ENCODE peak calls at places on chromosomes 12 and 14, in nine cellular contexts. W is IMR-90, F is neural crest cell, U is fibroblast of the aortic adventitia, A is left lung, E is foreskin fibroblast, B is astrocyte of the spinal cord, P is GM13976, Q is osteocyte. Y is an unnamed sample.

GRCh38 chr14:35122696-35123387 is 490 bp downstream of the PRORP start:
- DNase-seq in P (peak; percentile 24), Q (no peak), A (no peak), W (peak; percentile 59), E (peak; percentile 70), U (peak; percentile 48), B (peak; percentile 61), F (no peak), Y (no peak)

GRCh38 chr14:100708349-100709217 is 18.1 kb upstream of the DLK1 start:
- DNase-seq in F (no peak), E (peak; percentile 21), A (peak; percentile 74), B (peak; percentile 34), U (peak; percentile 42), P (no peak), Q (no peak), W (peak; percentile 22), Y (no peak)

GRCh38 chr14:23171251-23171975 is 12.0 kb downstream of the SLC7A8 start:
- DNase-seq in P (no peak), F (no peak), B (peak; percentile 47), U (peak; percentile 60), A (no peak), W (no peak), E (peak; percentile 86), Q (no peak), Y (no peak)

GRCh38 chr14:25349269-25349668 is 299.3 kb upstream of the STXBP6 start:
- DNase-seq in E (no peak), A (no peak), B (no peak), W (no peak), F (no peak), P (no peak), U (peak; percentile 7), Q (no peak), Y (no peak)

GRCh38 chr12:56160160-56160763 is 2.1 kb downstream of the MYL6 start:
- DNase-seq in W (peak; percentile 35), A (no peak), P (peak; percentile 54), B (no peak), F (no peak), Q (no peak), U (no peak), E (peak; percentile 69), Y (peak; percentile 43)

GRCh38 chr14:68386950-68387779 is 405.7 kb downstream of the ZFP36L1 start:
- DNase-seq in A (no peak), W (peak; percentile 67), E (no peak), B (peak; percentile 74), F (no peak), P (no peak), Q (no peak), U (peak; percentile 81), Y (no peak)

GRCh38 chr12:52890417-52890816 is 14.5 kb downstream of the KRT8 start:
- DNase-seq in W (no peak), B (no peak), A (no peak), Q (no peak), E (no peak), P (no peak), F (no peak), U (no peak), Y (no peak)

GRCh38 chr12:57236925-57237652 is 7.6 kb downstream of the SHMT2 start:
- DNase-seq in U (peak; percentile 66), F (no peak), W (no peak), B (no peak), Q (no peak), A (no peak), E (peak; percentile 67), P (no peak), Y (no peak)

GRCh38 chr12:7645395-7646177 is 20.1 kb downstream of the APOBEC1 start:
- DNase-seq in A (no peak), B (peak; percentile 39), U (peak; percentile 51), Q (no peak), P (peak; percentile 59), W (peak; percentile 31), F (no peak), E (peak; percentile 62), Y (no peak)

GRCh38 chr14:37598085-37598972 is 2.9 kb downstream of the TTC6 start:
- DNase-seq in F (no peak), A (peak; percentile 57), W (no peak), U (no peak), B (no peak), Q (no peak), P (no peak), E (no peak), Y (no peak)

GRCh38 chr12:67705394-67706370 is 57.1 kb downstream of the DYRK2 start:
- DNase-seq in B (peak; percentile 82), P (no peak), A (no peak), E (peak; percentile 89), Q (no peak), W (peak; percentile 82), F (no peak), U (peak; percentile 77), Y (no peak)

GRCh38 chr14:55851301-55851700 is 266.9 kb upstream of the PELI2 start:
- DNase-seq in E (peak; percentile 28), B (no peak), Q (no peak), A (no peak), F (no peak), W (no peak), P (no peak), U (no peak), Y (no peak)

GRCh38 chr14:100872641-100873071 is 30.9 kb downstream of the RTL1 start:
- DNase-seq in F (no peak), E (no peak), P (no peak), U (no peak), W (no peak), B (peak; percentile 15), Q (no peak), A (peak; percentile 24), Y (no peak)

GRCh38 chr14:20489093-20489994 is 16.0 kb upstream of the RNASE10 start:
- DNase-seq in U (peak; percentile 69), W (peak; percentile 28), B (peak; percentile 17), E (peak; percentile 44), A (no peak), Q (no peak), F (no peak), P (no peak), Y (no peak)

GRCh38 chr12:89429539-89429938 is 77.2 kb upstream of the DUSP6 start:
- DNase-seq in F (no peak), Q (no peak), A (no peak), W (no peak), E (no peak), B (no peak), U (no peak), P (no peak), Y (no peak)

GRCh38 chr14:101810897-101811620 is 49.5 kb downstream of the PPP2R5C start:
- DNase-seq in Q (no peak), B (no peak), A (no peak), U (peak; percentile 50), F (no peak), W (peak; percentile 38), E (peak; percentile 63), P (no peak), Y (no peak)

GRCh38 chr12:98127336-98127679 is 388.1 kb upstream of the TMPO start:
- DNase-seq in E (no peak), A (no peak), W (no peak), F (no peak), Q (no peak), B (no peak), U (no peak), P (no peak), Y (no peak)

GRCh38 chr12:98127854-98128253 is 387.5 kb upstream of the TMPO start:
- DNase-seq in F (no peak), E (no peak), U (no peak), P (no peak), B (no peak), W (no peak), Q (no peak), A (no peak), Y (no peak)

GRCh38 chr12:98123186-98123585 is 392.2 kb upstream of the TMPO start:
- DNase-seq in U (no peak), F (no peak), P (no peak), Q (no peak), A (no peak), W (no peak), B (no peak), E (no peak), Y (no peak)

GRCh38 chr12:98126637-98127335 is 388.6 kb upstream of the TMPO start:
- DNase-seq in W (no peak), B (no peak), P (no peak), E (no peak), Q (no peak), F (no peak), U (no peak), A (no peak), Y (no peak)
- TF ChIP-seq CTCF in W (no peak), B (no peak), P (no peak), E (no peak), Q (no peak), F (no peak), U (no peak), A (no peak), Y (no peak)

GRCh38 chr12:1920971-1921370 is 2.5 kb upstream of the CACNA2D4 start:
- DNase-seq in A (peak; percentile 70), P (peak; percentile 45), B (no peak), U (no peak), F (no peak), Q (peak; percentile 78), E (no peak), W (no peak), Y (no peak)

GRCh38 chr12:1920436-1920835 is 2.0 kb upstream of the CACNA2D4 start:
- DNase-seq in A (no peak), B (no peak), F (no peak), E (no peak), Q (no peak), P (no peak), U (no peak), W (no peak), Y (no peak)

GRCh38 chr12:1922985-1923384 is 4.5 kb upstream of the CACNA2D4 start:
- DNase-seq in Q (no peak), P (peak; percentile 47), B (no peak), W (no peak), U (no peak), E (no peak), A (no peak), F (no peak), Y (no peak)

GRCh38 chr12:1919763-1920162 is 1.3 kb upstream of the CACNA2D4 start:
- DNase-seq in W (no peak), Q (no peak), U (no peak), B (no peak), P (no peak), E (no peak), A (no peak), F (no peak), Y (no peak)

GRCh38 chr12:1922075-1922709 is 3.7 kb upstream of the CACNA2D4 start:
- DNase-seq in W (no peak), Q (peak; percentile 75), F (no peak), E (no peak), B (no peak), U (no peak), P (peak; percentile 35), A (peak; percentile 30), Y (no peak)
- TF ChIP-seq CTCF in W (no peak), Q (no peak), F (no peak), E (no peak), B (no peak), U (no peak), P (peak; percentile 52), A (no peak), Y (no peak)

GRCh38 chr12:92144045-92144630 is 1.5 kb downstream of the BTG1 start:
- DNase-seq in Q (peak; percentile 89), W (peak; percentile 99), F (peak; percentile 60), B (peak; percentile 97), A (peak; percentile 82), U (peak; percentile 96), P (no peak), E (peak; percentile 96), Y (peak; percentile 61)
- TF ChIP-seq CTCF in Q (peak; percentile 84), W (peak; percentile 79), F (peak; percentile 81), B (peak; percentile 83), A (peak; percentile 56), U (peak; percentile 86), P (peak; percentile 54), E (peak; percentile 87), Y (peak; percentile 66)

GRCh38 chr12:54138219-54138618 is 50.6 kb downstream of the SMUG1 start:
- DNase-seq in Q (no peak), F (no peak), E (no peak), U (no peak), P (no peak), B (no peak), A (no peak), W (no peak), Y (no peak)
- TF ChIP-seq CTCF in Q (no peak), F (no peak), E (no peak), U (no peak), P (no peak), B (peak; percentile 10), A (no peak), W (no peak), Y (no peak)